ENCODE peak calls at places on chromosomes 2 and 18, in four cellular contexts. Q is endodermal cell, B is H9, D is right lobe of liver. N is an unnamed sample. For H3K4me1 and H3K9me3, the result is how much of the 10 kb centered on the place peaks cover.

GRCh38 chr2:151833984-151834383 is 5.8 kb upstream of the ARL5A start:
- DNase-seq in Q (no peak), B (no peak), D (no peak), N (no peak)

GRCh38 chr2:231297108-231297908 is 98.2 kb upstream of the B3GNT7 start:
- DNase-seq in Q (peak), B (peak), D (peak), N (peak)

GRCh38 chr2:223976635-223977226 is 19.5 kb downstream of the MRPL44 start:
- DNase-seq in Q (no peak), B (no peak), D (no peak), N (no peak)

GRCh38 chr2:222715729-222716128 is 44.3 kb downstream of the MOGAT1 start:
- DNase-seq in Q (no peak), B (no peak), D (no peak), N (no peak)

GRCh38 chr2:19839438-19839837 is 62.3 kb downstream of the TTC32 start:
- DNase-seq in Q (no peak), B (no peak), D (no peak), N (no peak)

GRCh38 chr18:46466236-46467160 is 190.5 kb downstream of the LOXHD1 start:
- DNase-seq in Q (peak), B (peak), D (no peak), N (no peak)

GRCh38 chr18:55783921-55784320 is 195.9 kb upstream of the TCF4 start:
- DNase-seq in Q (no peak), B (no peak), D (no peak), N (no peak)

GRCh38 chr18:53702480-53702879 is 522.0 kb downstream of the MBD2 start:
- DNase-seq in Q (no peak), B (no peak), D (no peak), N (no peak)

GRCh38 chr2:105888625-105889024 is 143.9 kb downstream of the NCK2 start:
- DNase-seq in Q (peak), B (no peak), D (no peak), N (no peak)

GRCh38 chr2:177235855-177236437 is 23.4 kb downstream of the HNRNPA3 start:
- DNase-seq in Q (no peak), B (no peak), D (no peak), N (no peak)

GRCh38 chr18:77124452-77124922 is 8.1 kb downstream of the MBP start:
- DNase-seq in Q (no peak), B (no peak), D (peak), N (no peak)
- H3K4me1 ChIP-seq in Q (under half), B (under half), D (under half), N (half or more)

GRCh38 chr2:111015256-111015655 is 105.5 kb upstream of the BCL2L11 start:
- DNase-seq in Q (no peak), B (no peak), D (no peak), N (no peak)
- H3K9me3 ChIP-seq in Q (under half), B (under half), D (under half), N (under half)

GRCh38 chr2:37829202-37829601 is 95.9 kb upstream of the RMDN2 start:
- DNase-seq in Q (no peak), B (no peak), D (no peak), N (peak)

GRCh38 chr2:37829616-37830385 is 95.3 kb upstream of the RMDN2 start:
- DNase-seq in Q (no peak), B (no peak), D (no peak), N (no peak)

GRCh38 chr2:37826611-37827010 is 98.5 kb upstream of the RMDN2 start:
- DNase-seq in Q (no peak), B (no peak), D (no peak), N (no peak)

GRCh38 chr2:37827455-37827854 is 97.6 kb upstream of the RMDN2 start:
- DNase-seq in Q (no peak), B (no peak), D (no peak), N (no peak)

DNA sequence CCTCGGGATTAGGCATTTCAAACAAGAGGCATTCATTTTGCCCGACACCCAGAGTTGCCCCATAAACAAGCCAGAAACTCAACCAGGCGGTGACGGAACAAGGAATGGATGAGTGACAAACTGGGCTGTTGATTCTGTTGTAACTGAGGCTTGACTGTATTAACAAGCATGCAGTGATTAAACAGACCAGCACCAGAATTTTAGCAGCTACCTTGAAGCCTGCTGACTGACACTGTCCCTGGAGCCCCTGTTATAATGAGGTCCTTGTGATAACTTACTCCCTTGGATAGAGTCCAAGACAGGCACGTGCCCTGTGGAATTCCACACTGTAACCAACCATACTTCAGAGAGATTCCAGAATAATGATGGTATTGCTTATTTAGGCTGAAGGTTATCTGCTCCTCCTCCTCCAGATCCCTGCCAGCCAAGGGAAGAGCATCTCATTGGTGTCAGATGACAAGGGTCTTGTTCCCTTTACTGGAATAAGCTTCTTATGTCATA is 97.1 kb upstream of the RMDN2 start:
- DNase-seq in Q (no peak), B (no peak), D (no peak), N (no peak)
- H3K4me1 ChIP-seq in Q (under half), B (under half), D (under half), N (under half)

GRCh38 chr18:72652990-72653593 is 109.0 kb upstream of the CBLN2 start:
- DNase-seq in Q (peak), B (peak), D (no peak), N (no peak)
- H3K9me3 ChIP-seq in Q (under half), B (under half), D (under half), N (under half)

GRCh38 chr2:37588316-37588777 is 83.1 kb downstream of the CDC42EP3 start:
- DNase-seq in Q (no peak), B (no peak), D (no peak), N (no peak)

GRCh38 chr2:37586663-37587409 is 84.6 kb downstream of the CDC42EP3 start:
- DNase-seq in Q (peak), B (no peak), D (no peak), N (no peak)

GRCh38 chr2:37590119-37590571 is 81.3 kb downstream of the CDC42EP3 start:
- DNase-seq in Q (no peak), B (no peak), D (no peak), N (no peak)

GRCh38 chr2:37587817-37588216 is 83.6 kb downstream of the CDC42EP3 start:
- DNase-seq in Q (no peak), B (no peak), D (no peak), N (no peak)

GRCh38 chr2:37589298-37589697 is 82.1 kb downstream of the CDC42EP3 start:
- DNase-seq in Q (no peak), B (no peak), D (no peak), N (no peak)
- H3K4me1 ChIP-seq in Q (under half), B (under half), D (under half), N (half or more)

N was measured in left ventricle myocardium inferior.